ENCODE peak calls at places on chromosomes 3 and 15, in seven cellular contexts. P is SW 1271; Y is activated naive CD4-positive, alpha-beta T cell treated with anti-CD3 and anti-CD28 coated beads for 36 hours; W is fibroblast of the aortic adventitia; I is CD4-positive, alpha-beta memory T cell; M is fibroblast of pulmonary artery; C is AG09319. J is an unnamed sample.

GRCh38 chr3:173275740-173276139 is 121.8 kb upstream of the NLGN1 start:
- DNase-seq in P (no peak), Y (peak; percentile 7), W (no peak), I (no peak), M (no peak), C (no peak), J (no peak)

GRCh38 chr15:60591491-60592385 is 112.8 kb upstream of the ICE2 start:
- DNase-seq in P (peak; percentile 41), Y (peak; percentile 44), W (no peak), I (peak; percentile 44), M (no peak), C (no peak), J (no peak)

GRCh38 chr3:138946554-138947302 is at the start of the genes FOXL2 and FOXL2NB:
- DNase-seq in P (no peak), Y (no peak), W (peak; percentile 58), I (peak; percentile 30), M (peak; percentile 52), C (peak; percentile 42), J (peak; percentile 94)

GRCh38 chr3:122011396-122011795 is 10.7 kb downstream of the ILDR1 start:
- DNase-seq in P (no peak), Y (no peak), W (no peak), I (no peak), M (no peak), C (no peak), J (no peak)

GRCh38 chr3:9623148-9623547 is 26.2 kb upstream of the MTMR14 start:
- DNase-seq in P (no peak), Y (no peak), W (no peak), I (no peak), M (no peak), C (no peak), J (no peak)

GRCh38 chr15:51374131-51374530 is 32.7 kb downstream of the GLDN start:
- DNase-seq in P (no peak), Y (no peak), W (no peak), I (no peak), M (no peak), C (no peak), J (no peak)

GRCh38 chr3:184674626-184675025 is 37.2 kb downstream of the MAGEF1 start:
- DNase-seq in P (no peak), Y (no peak), W (no peak), I (no peak), M (no peak), C (no peak), J (no peak)

GRCh38 chr3:100023150-100023549 is 91.2 kb downstream of the FILIP1L start:
- DNase-seq in P (no peak), Y (no peak), W (peak; percentile 75), I (no peak), M (no peak), C (no peak), J (no peak)

GRCh38 chr3:121483290-121483689 is 62.5 kb downstream of the POLQ start:
- DNase-seq in P (peak; percentile 42), Y (no peak), W (peak; percentile 21), I (no peak), M (peak; percentile 48), C (no peak), J (no peak)

GRCh38 chr3:177367783-177368182 is 170.5 kb upstream of the TBL1XR1 start:
- DNase-seq in P (no peak), Y (no peak), W (no peak), I (no peak), M (no peak), C (no peak), J (no peak)

GRCh38 chr15:67843571-67844387 is 3.9 kb upstream of the RNU6-1 start:
- DNase-seq in P (no peak), Y (no peak), W (peak; percentile 27), I (no peak), M (peak; percentile 89), C (no peak), J (no peak)

GRCh38 chr3:190017575-190018288 is 103.0 kb downstream of the P3H2 start:
- DNase-seq in P (peak; percentile 61), Y (no peak), W (peak; percentile 83), I (no peak), M (peak; percentile 85), C (peak; percentile 54), J (peak; percentile 70)

GRCh38 chr3:18007980-18008379 is 265.5 kb upstream of the TBC1D5 start:
- DNase-seq in P (no peak), Y (no peak), W (peak; percentile 84), I (no peak), M (peak; percentile 42), C (no peak), J (no peak)

GRCh38 chr3:106341090-106341489 is 472.3 kb upstream of the CBLB start:
- DNase-seq in P (no peak), Y (no peak), W (peak; percentile 19), I (no peak), M (peak; percentile 56), C (no peak), J (no peak)

GRCh38 chr15:77944002-77944867 is 133.3 kb downstream of the TBC1D2B start:
- DNase-seq in P (peak; percentile 26), Y (peak; percentile 82), W (peak; percentile 67), I (peak; percentile 14), M (peak; percentile 77), C (peak; percentile 37), J (peak; percentile 67)

GRCh38 chr3:149150436-149150835 is 21.0 kb downstream of the HPS3 start:
- DNase-seq in P (no peak), Y (no peak), W (no peak), I (no peak), M (no peak), C (no peak), J (no peak)

J was measured in fibroblast of the conjunctiva.